ENCODE peak calls at places on chromosomes 13 and 19, in six cellular contexts. U, L, E, A, Z and J are unnamed samples. For H3K4me1, the result is how much of the 10 kb centered on the place peaks cover.

GRCh38 chr13:44627441-44627840 is 51.3 kb upstream of the TSC22D1 start:
- DNase-seq in U (no peak), A (no peak), L (no peak), Z (peak), E (no peak), J (no peak)

GRCh38 chr13:93680329-93680728 is 453.7 kb downstream of the GPC6 start:
- DNase-seq in U (no peak), E (no peak), Z (no peak), L (peak), A (no peak), J (no peak)

GRCh38 chr19:1291761-1292418 is 6.2 kb downstream of the EFNA2 start:
- DNase-seq in L (no peak), U (no peak), Z (no peak), E (no peak), A (peak), J (no peak)

GRCh38 chr13:112169941-112170822 is 103.2 kb downstream of the SOX1 start:
- DNase-seq in L (no peak), E (peak), U (no peak), Z (no peak), A (no peak), J (no peak)

GRCh38 chr13:108070491-108070890 is 144.8 kb downstream of the LIG4 start:
- DNase-seq in U (no peak), L (no peak), Z (no peak), A (no peak), E (no peak), J (no peak)

GRCh38 chr13:83819611-83820010 is 62.7 kb downstream of the SLITRK1 start:
- DNase-seq in Z (peak), A (no peak), E (no peak), U (no peak), L (no peak), J (no peak)

GRCh38 chr13:109787135-109787954 is 962 bp upstream of the IRS2 start:
- DNase-seq in E (peak), U (peak), Z (peak), L (peak), A (peak), J (peak)

GRCh38 chr13:40490086-40490723 is 176.2 kb downstream of the FOXO1 start:
- DNase-seq in E (no peak), L (no peak), Z (no peak), U (no peak), A (no peak), J (no peak)

GRCh38 chr19:24166055-24166454 is 79.1 kb downstream of the ZNF254 start:
- DNase-seq in Z (no peak), L (no peak), E (no peak), U (no peak), A (no peak), J (no peak)

GRCh38 chr13:91950803-91951202 is 552.4 kb downstream of the GPC5 start:
- DNase-seq in A (no peak), L (no peak), Z (no peak), E (no peak), U (no peak), J (no peak)

GRCh38 chr19:48501446-48501960 is 10.1 kb downstream of the LMTK3 start:
- DNase-seq in E (no peak), Z (peak), U (peak), L (peak), A (peak), J (no peak)

GRCh38 chr19:3054972-3055740 is 7.1 kb downstream of the TLE5 start:
- DNase-seq in L (no peak), E (no peak), U (no peak), A (no peak), Z (peak), J (no peak)

GRCh38 chr19:8517551-8518442 is 3.8 kb upstream of the ZNF414 start:
- DNase-seq in E (no peak), A (no peak), Z (no peak), U (no peak), L (no peak), J (no peak)

GRCh38 chr13:72726721-72727416 is 560 bp downstream of the MZT1 start:
- DNase-seq in Z (peak), A (peak), E (no peak), U (peak), L (peak), J (peak)

GRCh38 chr19:56403261-56403660 is 871 bp upstream of the ZNF583 start:
- DNase-seq in U (no peak), A (no peak), E (no peak), L (peak), Z (no peak), J (no peak)

GRCh38 chr19:14035706-14036105 is 4.1 kb downstream of the IL27RA start:
- DNase-seq in U (no peak), L (no peak), A (no peak), Z (no peak), E (no peak), J (no peak)

GRCh38 chr19:49999371-50000010 is 25.7 kb downstream of the VRK3 start:
- DNase-seq in L (no peak), A (no peak), Z (no peak), U (no peak), E (no peak), J (no peak)

GRCh38 chr19:23991170-23991569 is 76.5 kb downstream of the ZNF726 start:
- DNase-seq in E (no peak), L (no peak), Z (peak), A (no peak), U (no peak), J (no peak)

GRCh38 chr13:32443111-32443510 is 15.2 kb upstream of the N4BP2L1 start:
- DNase-seq in L (no peak), E (no peak), Z (peak), U (no peak), A (no peak), J (no peak)

GRCh38 chr13:41835871-41836270 is 125.0 kb downstream of the VWA8 start:
- DNase-seq in A (no peak), L (no peak), E (no peak), U (no peak), Z (no peak), J (no peak)

GRCh38 chr19:14085309-14085995 is at the start of gene C19orf67:
- DNase-seq in U (no peak), L (peak), E (peak), A (peak), Z (no peak), J (no peak)

DNA sequence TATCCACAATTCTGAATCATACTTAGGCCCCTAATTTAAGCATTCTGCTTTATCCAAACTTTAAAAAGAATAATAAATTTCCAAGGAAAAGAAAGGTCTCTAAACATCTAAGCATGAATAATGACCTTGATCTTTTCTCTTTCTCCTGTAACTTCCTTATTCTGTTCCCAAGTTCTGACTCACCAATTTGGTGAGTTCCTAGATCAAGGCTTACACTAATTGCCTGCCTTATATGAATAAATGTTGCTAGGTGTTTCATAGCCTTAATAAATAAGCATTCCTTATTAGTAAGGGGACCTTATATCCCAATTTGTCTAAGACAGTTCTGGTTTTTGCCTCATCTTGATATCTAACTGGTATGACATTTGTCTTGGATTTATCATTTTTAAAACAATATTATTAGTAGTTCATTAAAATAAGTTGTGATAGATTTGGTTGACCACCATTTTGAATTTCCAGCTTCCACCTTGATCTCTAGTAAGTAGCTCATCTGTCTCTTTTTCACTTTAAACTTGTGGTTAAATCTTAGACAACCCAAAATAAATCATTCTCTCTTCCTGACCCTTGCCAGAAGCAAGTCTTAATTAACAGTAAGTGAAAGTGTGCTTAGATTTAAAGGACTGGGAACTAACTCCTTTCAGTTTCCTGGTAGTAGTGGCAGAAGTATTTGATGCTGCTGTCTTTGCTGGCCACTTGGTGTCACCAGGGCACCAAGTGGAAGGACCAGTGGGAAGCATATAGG is 121.2 kb upstream of the MLNR start:
- DNase-seq in E (no peak), U (no peak), A (no peak), L (peak), Z (no peak), J (no peak)
- TF ChIP-seq CTCF in E (peak), U (peak), A (peak), L (peak), Z (peak), J (peak)

GRCh38 chr19:6743071-6743470 is 3.6 kb downstream of the TRIP10 start:
- DNase-seq in Z (no peak), L (peak), U (peak), E (no peak), A (peak), J (no peak)
- H3K4me1 ChIP-seq in Z (under half), L (under half), U (half or more), E (under half), A (under half), J (half or more)

DNA sequence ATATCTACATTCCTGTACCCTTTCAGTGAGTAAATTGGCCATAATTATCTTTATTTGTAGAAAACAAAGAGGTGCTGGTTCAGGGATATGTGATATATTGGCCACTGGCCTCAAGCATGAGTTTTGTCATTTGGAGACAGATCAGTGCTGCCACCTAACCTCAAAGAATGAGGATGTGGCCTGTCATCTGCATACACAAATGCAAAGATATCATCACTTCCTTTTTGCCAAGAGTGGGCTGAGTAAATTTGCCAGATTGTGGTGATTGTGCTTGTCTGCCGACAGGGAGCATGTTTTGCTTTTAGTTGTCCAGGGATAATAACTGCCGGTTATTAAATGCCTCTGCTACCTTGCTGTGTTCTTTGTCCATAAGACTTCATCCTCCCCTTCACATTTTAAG is 44.2 kb downstream of the WASF3 start:
- DNase-seq in L (no peak), U (no peak), Z (peak), A (no peak), E (no peak), J (no peak)
- TF ChIP-seq CTCF in L (no peak), U (no peak), Z (peak), A (no peak), E (peak), J (no peak)

GRCh38 chr19:11384778-11385129 is 640 bp upstream of the EPOR start:
- DNase-seq in Z (no peak), U (no peak), A (no peak), E (no peak), L (no peak), J (no peak)
- H3K4me1 ChIP-seq in Z (under half), U (half or more), A (under half), E (under half), L (under half), J (under half)

GRCh38 chr13:113861433-113862030 is 2.3 kb downstream of the GAS6 start:
- DNase-seq in A (no peak), E (peak), U (peak), Z (no peak), L (no peak), J (no peak)

GRCh38 chr13:113864303-113864890 is 521 bp upstream of the GAS6 start:
- DNase-seq in E (peak), U (no peak), A (no peak), L (no peak), Z (no peak), J (no peak)

GRCh38 chr13:113862191-113862765 is 1.6 kb downstream of the GAS6 start:
- DNase-seq in L (no peak), U (peak), A (peak), E (peak), Z (no peak), J (no peak)

GRCh38 chr13:113862766-113863510 is 938 bp downstream of the GAS6 start:
- DNase-seq in A (peak), E (peak), Z (no peak), U (peak), L (peak), J (peak)

GRCh38 chr13:113863511-113864302 is at the start of gene GAS6:
- DNase-seq in L (peak), E (peak), A (peak), U (peak), Z (peak), J (peak)
- TF ChIP-seq CTCF in L (no peak), E (peak), A (no peak), U (no peak), Z (no peak), J (peak)

GRCh38 chr19:18424890-18425514 is 5.8 kb downstream of the SSBP4 start:
- DNase-seq in L (no peak), Z (no peak), A (no peak), E (peak), U (no peak), J (no peak)

GRCh38 chr19:18425515-18426415 is 6.6 kb downstream of the SSBP4 start:
- DNase-seq in E (peak), L (no peak), Z (no peak), A (no peak), U (no peak), J (peak)

GRCh38 chr19:18427752-18428131 is 8.5 kb downstream of the SSBP4 start:
- DNase-seq in E (no peak), Z (no peak), A (no peak), L (no peak), U (no peak), J (no peak)

GRCh38 chr19:18427080-18427751 is 8.0 kb downstream of the SSBP4 start:
- DNase-seq in A (no peak), Z (no peak), L (no peak), U (no peak), E (peak), J (no peak)

GRCh38 chr19:18426416-18426767 is 7.2 kb downstream of the SSBP4 start:
- DNase-seq in L (no peak), Z (no peak), U (no peak), E (peak), A (no peak), J (no peak)
- H3K4me1 ChIP-seq in L (under half), Z (under half), U (half or more), E (under half), A (under half), J (under half)

GRCh38 chr19:55344444-55344843 is 4.8 kb downstream of the KMT5C start:
- DNase-seq in Z (no peak), E (peak), U (no peak), L (no peak), A (no peak), J (no peak)
- TF ChIP-seq CTCF in Z (no peak), E (no peak), U (no peak), L (no peak), A (no peak), J (no peak)

DNA sequence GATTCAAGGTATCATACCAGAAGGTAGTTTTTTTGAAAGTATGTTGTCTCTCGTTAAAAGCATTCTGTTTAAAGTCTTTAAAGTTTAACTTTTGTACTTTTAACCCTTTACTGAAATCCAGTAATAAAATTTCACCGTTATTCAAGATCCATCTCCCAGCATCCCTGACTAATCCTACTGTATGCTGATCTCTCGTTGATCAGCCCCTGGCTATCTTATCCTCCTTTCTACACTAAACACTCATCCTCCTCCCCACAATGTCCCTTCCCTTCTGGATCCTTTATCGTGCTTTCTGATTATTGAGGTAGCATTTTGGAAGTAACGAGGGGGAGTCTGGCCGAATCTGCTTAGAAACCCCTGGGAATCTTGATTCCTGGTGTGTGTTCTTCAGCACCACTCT is 1.3 kb downstream of the TPP2 start:
- DNase-seq in L (no peak), E (no peak), Z (no peak), A (no peak), U (no peak), J (no peak)
- H3K4me1 ChIP-seq in L (under half), E (under half), Z (under half), A (under half), U (half or more), J (half or more)